ENCODE peak calls at places on chromosomes 13 and 19, in four cellular contexts. W is smooth muscle cell of the brain vasculature; U is mammary epithelial cell; Y is central memory CD4-positive, alpha-beta T cell. K is an unnamed sample.

GRCh38 chr19:55149078-55150003 is at the start of gene TNNT1:
- DNase-seq in W (no peak), U (no peak), Y (no peak), K (no peak)

GRCh38 chr13:107276936-107277335 is 709.0 kb upstream of the ARGLU1 start:
- DNase-seq in W (no peak), U (no peak), Y (no peak), K (no peak)

GRCh38 chr13:99911965-99912566 is 59.5 kb downstream of the ZIC5 start:
- DNase-seq in W (no peak), U (no peak), Y (no peak), K (no peak)

GRCh38 chr19:15104411-15104810 is 2.8 kb upstream of the SYDE1 start:
- DNase-seq in W (no peak), U (no peak), Y (no peak), K (no peak)

GRCh38 chr13:31424130-31424729 is 224.5 kb downstream of the B3GLCT start:
- DNase-seq in W (peak), U (peak), Y (peak), K (peak)

GRCh38 chr13:21733475-21734311 is 62.8 kb downstream of the FGF9 start:
- DNase-seq in W (no peak), U (no peak), Y (no peak), K (no peak)

GRCh38 chr19:7159105-7159933 is 89.8 kb downstream of the ZNF557 start:
- DNase-seq in W (no peak), U (no peak), Y (no peak), K (peak)

GRCh38 chr19:4980087-4980486 is 11.2 kb downstream of the KDM4B start:
- DNase-seq in W (no peak), U (peak), Y (no peak), K (no peak)

K was measured in HFF-Myc.